ENCODE peak calls at places on chromosomes 7 and 10, in four cellular contexts. I, H, P and Q are unnamed samples.
A peak's percentile ranks its signal among the peaks of the same experiment; 100 is the strongest.

GRCh38 chr10:47405829-47406547 is 21.9 kb upstream of the ZNF488 start:
- DNase-seq in I (no peak), H (no peak), P (no peak), Q (peak; percentile 73)

GRCh38 chr7:80379034-80379433 is 132.8 kb downstream of the GNAT3 start:
- DNase-seq in I (peak; percentile 82), H (no peak), P (no peak), Q (no peak)

GRCh38 chr7:68176974-68177373 is 1180.3 kb downstream of the TYW1 start:
- DNase-seq in I (peak; percentile 59), H (peak; percentile 70), P (peak; percentile 80), Q (no peak)

GRCh38 chr10:124180947-124181549 is 87.7 kb upstream of the CHST15 start:
- DNase-seq in I (peak; percentile 77), H (no peak), P (no peak), Q (no peak)

GRCh38 chr10:86087716-86088115 is 278.9 kb downstream of the GRID1 start:
- DNase-seq in I (no peak), H (no peak), P (no peak), Q (no peak)

GRCh38 chr7:35258891-35259537 is 5.1 kb upstream of the TBX20 start:
- DNase-seq in I (no peak), H (no peak), P (no peak), Q (no peak)

GRCh38 chr10:33509231-33509871 is 174.9 kb upstream of the NRP1 start:
- DNase-seq in I (peak; percentile 97), H (peak; percentile 20), P (no peak), Q (peak; percentile 63)

GRCh38 chr10:88933584-88933983 is 19.0 kb downstream of the ACTA2 start:
- DNase-seq in I (no peak), H (no peak), P (no peak), Q (no peak)

GRCh38 chr7:26340476-26341018 is 48.9 kb downstream of the SNX10 start:
- DNase-seq in I (no peak), H (no peak), P (no peak), Q (no peak)

GRCh38 chr10:110774069-110775021 is 97.4 kb upstream of the PDCD4 start:
- DNase-seq in I (peak; percentile 84), H (peak; percentile 78), P (no peak), Q (no peak)

GRCh38 chr10:65968871-65969270 is 957.0 kb upstream of the LRRTM3 start:
- DNase-seq in I (no peak), H (no peak), P (no peak), Q (no peak)

GRCh38 chr7:130071701-130072622 is 1.6 kb downstream of the KLHDC10 start:
- DNase-seq in I (peak; percentile 75), H (peak; percentile 79), P (peak; percentile 90), Q (no peak)

GRCh38 chr7:77903597-77903996 is 105.0 kb downstream of the PHTF2 start:
- DNase-seq in I (no peak), H (peak; percentile 62), P (no peak), Q (no peak)

GRCh38 chr10:28793482-28793881 is 116.2 kb downstream of the BAMBI start:
- DNase-seq in I (no peak), H (no peak), P (no peak), Q (no peak)

GRCh38 chr7:138663741-138664710 is 37.1 kb downstream of the SVOPL start:
- DNase-seq in I (no peak), H (no peak), P (peak; percentile 76), Q (peak; percentile 76)

GRCh38 chr7:157022681-157023588 is 12.5 kb upstream of the MNX1 start:
- DNase-seq in I (no peak), H (no peak), P (peak; percentile 67), Q (peak; percentile 41)

GRCh38 chr7:70355591-70356323 is 757.5 kb downstream of the AUTS2 start:
- DNase-seq in I (no peak), H (no peak), P (peak; percentile 69), Q (no peak)

GRCh38 chr10:22322663-22323160 is 1.8 kb downstream of the BMI1 start:
- DNase-seq in I (no peak), H (no peak), P (no peak), Q (no peak)
- H3K9ac ChIP-seq in I (peak overlapping the region; percentile 74), H (peak overlapping the region; percentile 95), P (no peak overlapping the region), Q (peak overlapping the region; percentile 68)

DNA sequence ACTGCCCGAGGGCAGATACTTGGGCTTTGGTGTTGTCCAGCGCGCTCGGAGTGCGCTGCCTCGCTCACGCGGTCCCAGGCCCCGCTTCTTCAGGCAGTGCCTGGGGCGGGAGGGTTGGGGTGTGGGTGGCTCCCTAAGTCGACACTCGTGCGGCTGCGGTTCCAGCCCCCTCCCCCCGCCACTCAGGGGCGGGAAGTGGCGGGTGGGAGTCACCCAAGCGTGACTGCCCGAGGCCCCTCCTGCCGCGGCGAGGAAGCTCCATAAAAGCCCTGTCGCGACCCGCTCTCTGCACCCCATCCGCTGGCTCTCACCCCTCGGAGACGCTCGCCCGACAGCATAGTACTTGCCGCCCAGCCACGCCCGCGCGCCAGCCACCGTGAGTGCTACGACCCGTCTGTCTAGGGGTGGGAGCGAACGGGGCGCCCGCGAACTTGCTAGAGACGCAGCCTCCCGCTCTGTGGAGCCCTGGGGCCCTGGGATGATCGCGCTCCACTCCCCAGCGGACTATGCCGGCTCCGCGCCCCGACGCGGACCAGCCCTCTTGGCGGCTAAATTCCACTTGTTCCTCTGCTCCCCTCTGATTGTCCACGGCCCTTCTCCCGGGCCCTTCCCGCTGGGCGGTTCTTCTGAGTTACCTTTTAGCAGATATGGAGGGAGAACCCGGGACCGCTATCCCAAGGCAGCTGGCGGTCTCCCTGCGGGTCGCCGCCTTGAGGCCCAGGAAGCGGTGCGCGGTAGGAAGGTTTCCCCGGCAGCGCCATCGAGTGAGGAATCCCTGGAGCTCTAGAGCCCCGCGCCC is at the start of gene NPY:
- DNase-seq in I (no peak), H (no peak), P (peak; percentile 25), Q (peak; percentile 68)
- H3K9ac ChIP-seq in I (no peak within 1 kb of the TSS), H (no peak within 1 kb of the TSS), P (no peak within 1 kb of the TSS), Q (no peak within 1 kb of the TSS)

GRCh38 chr10:91883549-91884542 is 25.4 kb downstream of the FGFBP3 start:
- DNase-seq in I (peak; percentile 73), H (no peak), P (peak; percentile 81), Q (no peak)
- H3K9ac ChIP-seq in I (peak overlapping the region; percentile 37), H (no peak overlapping the region), P (no peak overlapping the region), Q (no peak overlapping the region)

GRCh38 chr10:9833871-9834454 is 1183.7 kb upstream of the CELF2 start:
- DNase-seq in I (no peak), H (no peak), P (peak; percentile 13), Q (no peak)
- H3K9ac ChIP-seq in I (no peak overlapping the region), H (no peak overlapping the region), P (no peak overlapping the region), Q (no peak overlapping the region)

GRCh38 chr7:183907-184767 is 8.2 kb upstream of the FAM20C start:
- DNase-seq in I (no peak), H (no peak), P (no peak), Q (no peak)

GRCh38 chr7:187237-187927 is 5.0 kb upstream of the FAM20C start:
- DNase-seq in I (no peak), H (no peak), P (peak; percentile 27), Q (no peak)

GRCh38 chr7:183496-183895 is 8.9 kb upstream of the FAM20C start:
- DNase-seq in I (no peak), H (no peak), P (no peak), Q (no peak)

GRCh38 chr7:186516-187113 is 5.8 kb upstream of the FAM20C start:
- DNase-seq in I (no peak), H (no peak), P (no peak), Q (no peak)

GRCh38 chr7:184768-185264 is 7.6 kb upstream of the FAM20C start:
- DNase-seq in I (no peak), H (no peak), P (no peak), Q (no peak)
- H3K9ac ChIP-seq in I (no peak overlapping the region), H (no peak overlapping the region), P (no peak overlapping the region), Q (no peak overlapping the region)

GRCh38 chr7:128271471-128272454 is 30.7 kb downstream of the LEP start:
- DNase-seq in I (no peak), H (no peak), P (no peak), Q (no peak)
- H3K9ac ChIP-seq in I (no peak overlapping the region), H (no peak overlapping the region), P (no peak overlapping the region), Q (peak overlapping the region; percentile 34)

DNA sequence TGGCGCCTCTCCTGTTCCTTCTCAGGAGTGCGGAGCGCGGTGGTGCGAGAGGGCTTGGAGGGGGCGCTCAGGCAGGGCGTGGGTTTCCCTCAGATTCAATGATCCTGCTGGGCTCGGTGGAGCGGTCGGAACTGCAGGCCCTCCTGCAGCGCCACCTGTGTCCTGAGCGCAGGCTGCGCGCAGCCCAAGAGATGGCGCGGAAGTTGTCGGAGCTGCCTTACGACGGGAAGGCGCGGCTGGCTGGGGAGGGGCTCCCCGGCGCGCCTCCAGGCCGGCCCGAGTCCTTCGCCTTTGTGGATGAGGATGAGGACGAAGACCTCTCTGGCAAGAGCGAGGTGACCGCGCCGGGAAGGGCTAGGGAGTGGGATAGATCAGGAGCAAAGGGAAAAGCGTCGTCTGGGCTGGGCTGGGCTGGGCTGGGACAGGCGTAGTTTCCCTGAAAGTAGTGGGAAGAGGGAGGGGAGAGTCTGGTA is 17.0 kb downstream of the FAM131B start:
- DNase-seq in I (peak; percentile 23), H (peak; percentile 81), P (peak; percentile 88), Q (peak; percentile 84)
- H3K9ac ChIP-seq in I (no peak overlapping the region), H (peak overlapping the region; percentile 82), P (no peak overlapping the region), Q (no peak overlapping the region)

GRCh38 chr10:77899080-77899477 is 27.5 kb downstream of the DLG5 start:
- DNase-seq in I (peak; percentile 46), H (no peak), P (no peak), Q (no peak)
- H3K9ac ChIP-seq in I (no peak overlapping the region), H (peak overlapping the region; percentile 86), P (no peak overlapping the region), Q (no peak overlapping the region)

DNA sequence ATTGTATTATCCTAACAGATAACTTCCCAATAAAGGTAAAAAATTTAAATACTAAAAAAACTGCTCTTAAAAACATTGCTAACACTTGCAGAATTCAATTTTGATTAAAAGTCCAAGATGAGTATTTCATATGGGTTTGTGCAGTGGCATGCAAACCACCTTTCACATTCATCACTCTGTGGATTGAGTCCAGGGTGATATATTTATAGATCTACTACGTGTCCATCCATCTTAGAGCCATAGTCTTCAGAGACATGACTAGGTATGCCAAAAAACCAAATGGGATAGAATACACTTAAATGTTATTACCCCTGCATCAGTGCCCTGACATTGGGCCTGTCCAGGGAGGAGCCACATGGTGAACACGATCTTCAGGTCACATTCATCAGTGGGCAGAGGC is 96.0 kb downstream of the DOCK4 start:
- DNase-seq in I (no peak), H (no peak), P (no peak), Q (no peak)
- H3K9ac ChIP-seq in I (no peak overlapping the region), H (no peak overlapping the region), P (no peak overlapping the region), Q (no peak overlapping the region)